ENCODE peak calls at places on chromosomes 7 and 10, in six cellular contexts. U is MM.1S, T is H1, P is kidney, E is K562, Q is neural progenitor cell. M is an unnamed sample.
A peak's percentile ranks its signal among the peaks of the same experiment; 100 is the strongest.

GRCh38 chr10:89352039-89352597 is 24.3 kb downstream of the IFIT3 start:
- DNase-seq in E (no peak), P (peak; percentile 80), T (no peak), U (peak; percentile 82), Q (no peak), M (peak; percentile 56)

GRCh38 chr10:100175873-100176272 is 10.0 kb downstream of the ERLIN1 start:
- DNase-seq in T (no peak), Q (no peak), U (no peak), P (no peak), E (no peak), M (no peak)

GRCh38 chr7:157021893-157022680 is 11.6 kb upstream of the MNX1 start:
- DNase-seq in P (peak; percentile 34), E (no peak), U (no peak), T (peak; percentile 59), Q (peak; percentile 42), M (no peak)

GRCh38 chr7:119545118-119545517 is 727.9 kb upstream of the KCND2 start:
- DNase-seq in Q (no peak), T (no peak), E (no peak), U (no peak), P (no peak), M (no peak)

GRCh38 chr7:29975564-29975963 is 14.0 kb downstream of the SCRN1 start:
- DNase-seq in T (no peak), P (no peak), Q (no peak), U (no peak), E (no peak), M (no peak)

GRCh38 chr10:504131-504611 is 185.3 kb downstream of the DIP2C start:
- DNase-seq in E (no peak), U (no peak), Q (no peak), T (no peak), P (peak; percentile 51), M (no peak)

GRCh38 chr10:13661261-13661660 is 74.5 kb downstream of the PRPF18 start:
- DNase-seq in U (no peak), Q (peak; percentile 26), E (no peak), P (no peak), T (no peak), M (no peak)

GRCh38 chr10:110600487-110601101 is 33.1 kb downstream of the SMC3 start:
- DNase-seq in T (no peak), Q (peak; percentile 65), P (no peak), U (peak; percentile 79), E (peak; percentile 21), M (no peak)

GRCh38 chr10:62437696-62438095 is 63.5 kb downstream of the ZNF365 start:
- DNase-seq in U (peak; percentile 70), P (no peak), Q (peak; percentile 68), E (peak; percentile 62), T (no peak), M (peak; percentile 31)

GRCh38 chr7:2299853-2300512 is 14.3 kb downstream of the SNX8 start:
- DNase-seq in Q (no peak), P (no peak), E (no peak), U (no peak), T (no peak), M (no peak)
- H3K9ac ChIP-seq in Q (no peak overlapping the region), P (no peak overlapping the region), E (no peak overlapping the region), U (no peak overlapping the region), T (no peak overlapping the region), M (no peak overlapping the region)

DNA sequence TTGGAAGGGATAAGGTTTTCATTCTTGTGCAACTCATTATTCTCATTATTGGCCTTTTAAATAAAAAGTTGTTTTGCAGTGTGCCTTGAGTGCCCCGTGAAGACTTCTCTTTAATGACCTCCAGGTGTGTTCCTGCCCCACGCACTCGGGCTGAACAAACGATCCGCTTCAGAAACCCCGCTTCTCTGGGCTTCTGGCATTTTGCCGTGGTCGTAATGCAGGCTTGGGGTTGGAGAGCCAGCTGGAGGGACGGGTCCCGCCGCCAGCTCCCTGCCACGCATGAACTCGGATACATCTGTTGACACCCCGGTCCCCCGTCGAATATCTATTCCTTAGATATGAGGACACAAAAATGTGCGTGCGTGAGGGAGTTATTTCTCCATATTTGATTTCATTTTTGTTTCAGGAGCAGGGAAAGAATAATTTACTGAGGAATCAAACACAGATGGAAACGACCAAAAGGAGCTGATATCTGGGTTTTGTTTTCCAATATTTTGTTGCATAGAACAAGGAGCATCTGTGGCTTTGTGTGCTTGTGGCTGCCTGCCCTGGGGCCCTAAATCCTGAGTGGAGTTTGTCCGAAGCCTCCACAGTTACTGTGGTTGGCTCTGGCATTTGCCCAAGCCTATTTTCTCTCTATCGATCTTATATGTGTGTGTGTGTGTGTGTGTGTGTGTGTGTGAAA is 17.0 kb upstream of the TTYH3 start:
- DNase-seq in P (peak; percentile 69), E (no peak), T (no peak), Q (no peak), U (no peak), M (no peak)
- H3K4me3 ChIP-seq in P (no peak overlapping the region), E (no peak overlapping the region), T (no peak overlapping the region), Q (no peak overlapping the region), U (no peak overlapping the region), M (no peak overlapping the region)

GRCh38 chr10:78808736-78809135 is 260.0 kb upstream of the ZMIZ1 start:
- DNase-seq in U (no peak), T (no peak), Q (no peak), E (no peak), P (no peak), M (no peak)

GRCh38 chr10:78804356-78805032 is 264.3 kb upstream of the ZMIZ1 start:
- DNase-seq in Q (no peak), U (no peak), T (no peak), E (no peak), P (no peak), M (no peak)

GRCh38 chr10:78805176-78805575 is 263.6 kb upstream of the ZMIZ1 start:
- DNase-seq in T (no peak), U (no peak), P (peak; percentile 79), Q (no peak), E (no peak), M (peak; percentile 42)

GRCh38 chr10:78806805-78807221 is 262.0 kb upstream of the ZMIZ1 start:
- DNase-seq in U (no peak), E (no peak), P (no peak), Q (no peak), T (no peak), M (no peak)

DNA sequence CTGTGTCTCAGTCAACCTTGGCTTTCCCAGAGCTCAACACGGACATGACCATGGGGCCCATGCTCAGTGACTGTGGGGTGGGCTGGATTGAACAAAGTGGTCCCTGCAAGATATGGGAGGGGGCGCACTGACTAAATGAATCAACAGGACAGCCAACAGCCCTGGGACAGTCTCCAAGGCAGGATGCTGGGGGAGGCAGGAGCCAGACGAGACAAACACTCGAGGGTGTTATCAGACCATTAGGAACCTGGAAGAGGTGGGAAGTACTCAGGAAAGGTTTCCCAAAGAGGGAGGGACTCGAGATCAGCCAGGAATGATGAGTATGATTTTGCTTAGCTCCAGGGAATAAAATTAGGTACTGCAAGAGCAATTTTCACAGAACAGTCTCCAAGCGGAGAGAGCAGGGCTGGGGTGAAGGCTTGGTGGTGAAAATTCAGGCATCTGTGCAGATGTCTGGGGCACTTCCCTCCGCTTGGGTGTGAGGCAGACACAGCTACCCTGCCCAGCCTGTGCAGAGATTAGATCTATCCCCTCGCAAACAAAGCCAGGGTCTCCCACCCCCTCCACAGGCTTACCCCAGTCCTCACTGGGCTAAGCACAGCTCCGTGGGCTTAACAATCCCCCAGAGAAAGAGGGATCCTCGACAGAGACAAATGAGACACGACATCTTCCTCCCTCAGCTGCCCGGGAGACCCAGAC is 261.1 kb upstream of the ZMIZ1 start:
- DNase-seq in Q (peak; percentile 46), U (no peak), T (no peak), E (no peak), P (no peak), M (no peak)
- H3K9ac ChIP-seq in Q (no peak overlapping the region), U (no peak overlapping the region), T (no peak overlapping the region), E (no peak overlapping the region), P (no peak overlapping the region), M (no peak overlapping the region)

GRCh38 chr7:155644178-155644970 is at the start of gene RBM33:
- DNase-seq in Q (peak; percentile 94), P (peak; percentile 90), E (peak; percentile 93), U (peak; percentile 89), T (peak; percentile 90), M (peak; percentile 86)

GRCh38 chr7:155647302-155647701 is 2.8 kb downstream of the RBM33 start:
- DNase-seq in Q (no peak), T (no peak), E (no peak), U (no peak), P (no peak), M (no peak)

GRCh38 chr7:155646669-155647068 is 2.2 kb downstream of the RBM33 start:
- DNase-seq in U (no peak), P (no peak), T (no peak), Q (no peak), E (no peak), M (no peak)

GRCh38 chr7:155644971-155645509 is 579 bp downstream of the RBM33 start:
- DNase-seq in E (peak; percentile 58), T (no peak), P (no peak), U (peak; percentile 72), Q (peak; percentile 60), M (peak; percentile 51)

DNA sequence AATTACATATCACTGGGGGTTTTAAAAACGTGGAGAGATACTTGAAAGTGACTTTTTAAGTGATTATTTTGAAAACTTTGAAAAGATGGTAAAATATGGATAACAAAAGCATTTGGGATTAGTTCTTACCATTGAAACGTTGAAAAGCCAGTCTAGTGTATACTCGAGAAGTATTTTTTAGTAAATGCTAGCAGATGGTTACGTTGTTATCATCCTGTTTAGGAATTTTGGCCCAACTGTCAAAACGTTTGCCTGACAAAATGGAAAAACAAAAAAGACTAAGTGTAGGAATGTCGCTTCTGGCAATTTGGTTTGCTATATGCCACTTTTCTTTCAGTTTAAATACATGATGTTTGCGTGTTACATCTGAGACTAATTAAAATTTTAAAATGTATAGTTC is 1.2 kb downstream of the RBM33 start:
- DNase-seq in Q (no peak), P (no peak), U (no peak), E (no peak), T (no peak), M (no peak)
- H3K4me3 ChIP-seq in Q (peak overlapping the region; percentile 92), P (peak overlapping the region; percentile 98), U (peak overlapping the region; percentile 82), E (peak overlapping the region; percentile 80), T (peak overlapping the region; percentile 94), M (peak overlapping the region; percentile 85)

DNA sequence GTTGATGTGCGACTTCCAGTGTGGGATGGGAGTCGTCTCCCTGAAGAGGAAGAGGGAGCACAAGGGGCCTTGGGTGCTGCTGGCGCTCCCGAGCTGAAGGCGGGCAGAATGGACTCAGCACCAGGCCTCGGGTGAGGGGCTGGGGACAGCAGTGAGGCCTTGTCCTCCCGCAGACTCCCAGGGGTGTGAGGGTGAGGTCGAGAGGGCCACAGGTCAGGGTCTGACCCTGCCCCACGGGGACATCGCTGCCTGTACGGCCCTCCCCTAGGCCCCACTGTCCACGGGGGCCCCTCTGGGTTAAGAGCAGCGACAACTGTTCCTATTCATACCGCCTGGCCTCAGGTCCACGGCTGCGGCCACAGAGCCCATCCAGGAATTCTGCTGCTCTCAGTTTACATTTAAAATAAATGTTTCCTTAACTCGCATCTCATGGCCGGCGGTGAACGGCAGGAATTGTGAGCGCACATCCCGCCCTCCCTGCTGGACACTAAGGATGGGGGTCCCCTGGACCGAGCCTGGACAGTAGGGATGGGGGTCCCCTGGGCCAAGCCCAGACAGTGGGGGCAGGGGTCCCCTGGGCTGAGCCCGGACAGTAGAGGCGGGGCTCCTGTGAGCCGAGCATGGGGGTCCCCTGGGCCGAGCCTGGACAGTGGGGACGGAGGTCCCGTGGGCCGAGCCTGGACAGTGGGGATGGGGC is 61.7 kb downstream of the PDGFA start:
- DNase-seq in U (no peak), T (no peak), E (no peak), Q (no peak), P (peak; percentile 64), M (no peak)
- H3K9ac ChIP-seq in U (no peak overlapping the region), T (no peak overlapping the region), E (no peak overlapping the region), Q (no peak overlapping the region), P (no peak overlapping the region), M (no peak overlapping the region)